ENCODE peak calls at places on chromosomes 5 and 9, in seven cellular contexts. O is endothelial cell of umbilical vein, W is upper lobe of left lung, F is esophagus squamous epithelium, M is HCT116, K is A549, E is prostate gland. Z is an unnamed sample.

GRCh38 chr5:79020861-79021561 is 35.9 kb upstream of the ARSB start:
- DNase-seq in F (no peak), W (no peak), M (peak), E (peak), K (peak), O (peak), Z (peak)

GRCh38 chr5:79235578-79236363 is at the start of gene JMY:
- DNase-seq in F (peak), O (peak), W (peak), E (peak), K (peak), M (peak), Z (peak)

GRCh38 chr9:79571309-79572031 is at the start of gene TLE4:
- DNase-seq in O (peak), F (peak), E (peak), K (peak), M (no peak), W (peak), Z (peak)

GRCh38 chr9:98159790-98160189 is 32.6 kb downstream of the CORO2A start:
- DNase-seq in O (no peak), W (no peak), K (no peak), M (no peak), F (no peak), E (no peak), Z (no peak)

GRCh38 chr5:1048861-1049838 is 40.5 kb downstream of the NKD2 start:
- DNase-seq in W (peak), E (no peak), K (no peak), O (no peak), M (no peak), F (no peak), Z (no peak)

GRCh38 chr9:123562844-123563346 is 206.9 kb downstream of the CRB2 start:
- DNase-seq in O (no peak), E (no peak), F (no peak), M (no peak), K (no peak), W (no peak), Z (no peak)

GRCh38 chr5:159933531-159934485 is 17.5 kb downstream of the ADRA1B start:
- DNase-seq in M (no peak), F (no peak), W (no peak), O (no peak), E (no peak), K (no peak), Z (no peak)

GRCh38 chr5:16759147-16759800 is 142.5 kb upstream of the RETREG1 start:
- DNase-seq in W (no peak), O (peak), M (no peak), K (no peak), F (no peak), E (peak), Z (no peak)

GRCh38 chr9:1053848-1054365 is 3.8 kb downstream of the DMRT2 start:
- DNase-seq in F (no peak), O (no peak), K (no peak), W (no peak), M (no peak), E (no peak), Z (no peak)

GRCh38 chr5:141492168-141492885 is 3.4 kb downstream of the PCDHGC5 start:
- DNase-seq in W (peak), K (no peak), E (no peak), O (no peak), M (no peak), F (no peak), Z (peak)

GRCh38 chr5:38284378-38284777 is 26.0 kb downstream of the EGFLAM start:
- DNase-seq in W (no peak), E (no peak), F (no peak), O (no peak), K (no peak), M (no peak), Z (no peak)

GRCh38 chr9:16809912-16810610 is 60.4 kb downstream of the BNC2 start:
- DNase-seq in F (no peak), E (no peak), M (no peak), O (no peak), W (no peak), K (no peak), Z (no peak)

GRCh38 chr5:1736889-1737711 is 62.5 kb downstream of the MRPL36 start:
- DNase-seq in M (no peak), W (no peak), F (no peak), O (no peak), E (no peak), K (no peak), Z (peak)

GRCh38 chr9:85114799-85115198 is 445.3 kb downstream of the NTRK2 start:
- DNase-seq in W (no peak), M (no peak), F (no peak), E (no peak), O (no peak), K (peak), Z (no peak)

GRCh38 chr5:177390363-177391300 is 6.4 kb downstream of the SLC34A1 start:
- DNase-seq in E (peak), K (peak), M (peak), O (peak), F (no peak), W (no peak), Z (peak)

GRCh38 chr9:83706703-83707517 is 848 bp downstream of the UBQLN1 start:
- DNase-seq in W (peak), M (no peak), E (peak), F (no peak), K (peak), O (peak), Z (peak)

GRCh38 chr5:91281409-91281808 is 101.7 kb downstream of the ARRDC3 start:
- DNase-seq in M (peak), E (no peak), F (no peak), K (peak), O (peak), W (no peak), Z (no peak)

GRCh38 chr5:10989577-10990263 is 228.7 kb upstream of the DAP start:
- DNase-seq in O (no peak), E (no peak), W (no peak), M (no peak), K (no peak), F (no peak), Z (no peak)

DNA sequence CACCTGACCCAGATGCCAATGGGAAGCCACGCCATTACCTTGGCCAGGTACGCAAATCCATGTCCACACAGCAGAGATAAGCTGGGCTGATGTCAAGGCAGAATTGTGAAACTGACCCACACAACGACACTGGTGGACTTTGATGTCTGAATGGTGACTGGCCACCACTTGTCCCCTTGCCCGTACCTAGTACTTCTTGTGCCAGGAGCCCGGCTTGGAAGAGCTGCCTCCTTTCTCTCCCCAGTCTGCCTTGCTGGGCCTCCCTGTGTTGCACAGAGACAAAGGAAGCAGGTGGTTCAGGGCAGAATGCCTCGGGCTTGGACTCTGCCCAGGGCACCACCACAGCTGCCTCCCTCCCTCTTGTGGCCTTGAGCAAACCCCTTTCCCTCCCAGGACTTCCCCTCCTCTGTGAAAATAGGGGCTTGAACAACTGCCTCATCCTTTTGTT is 23.3 kb downstream of the PTGES2 start:
- DNase-seq in K (no peak), F (no peak), E (no peak), W (no peak), O (peak), M (no peak), Z (no peak)
- TF ChIP-seq POLR2A in K (no peak), F (no peak), E (no peak), W (no peak), O (no peak), M (no peak), Z (no peak)

DNA sequence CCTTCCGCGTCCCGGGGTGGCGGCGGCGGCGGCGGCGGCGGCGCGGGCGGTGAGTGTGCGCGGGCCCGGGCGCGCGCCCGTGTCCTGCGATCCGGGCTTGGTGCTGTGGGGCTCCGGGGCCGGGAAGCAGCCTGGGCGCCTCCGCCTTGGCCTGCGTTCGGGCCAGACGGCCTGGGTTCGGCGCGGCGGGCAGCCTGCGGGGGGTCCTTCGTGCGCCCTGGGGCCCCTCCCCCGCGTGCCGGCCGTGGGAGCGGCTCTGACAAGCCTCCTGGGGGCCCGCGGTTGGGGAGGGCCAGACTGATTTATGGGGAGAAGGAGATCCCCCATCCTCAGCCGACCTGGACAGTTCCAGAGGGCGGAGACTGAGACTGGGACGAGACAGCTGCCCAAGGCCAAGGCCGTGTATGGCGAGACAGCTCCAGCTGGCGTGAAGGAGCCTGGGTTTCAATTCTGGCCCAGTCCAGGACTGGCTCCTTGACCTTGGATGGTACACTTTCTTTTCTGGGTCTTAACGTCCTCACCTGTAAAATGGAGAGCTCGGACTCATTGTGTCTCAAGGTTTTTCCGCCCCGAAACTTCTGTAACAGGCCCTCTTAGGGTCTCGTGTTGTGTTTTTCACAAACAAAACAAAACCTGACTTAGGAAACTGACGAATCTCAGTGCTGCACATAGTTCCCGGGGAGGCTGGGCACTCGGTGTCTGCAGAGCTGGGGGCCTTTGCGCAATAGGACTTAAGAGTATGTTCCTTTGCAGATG is 603 bp downstream of the TMEM268 start:
- DNase-seq in E (peak), M (no peak), O (peak), F (no peak), W (peak), K (peak), Z (peak)
- TF ChIP-seq POLR2A in E (peak), M (no peak), O (no peak), F (no peak), W (no peak), K (no peak), Z (no peak)

DNA sequence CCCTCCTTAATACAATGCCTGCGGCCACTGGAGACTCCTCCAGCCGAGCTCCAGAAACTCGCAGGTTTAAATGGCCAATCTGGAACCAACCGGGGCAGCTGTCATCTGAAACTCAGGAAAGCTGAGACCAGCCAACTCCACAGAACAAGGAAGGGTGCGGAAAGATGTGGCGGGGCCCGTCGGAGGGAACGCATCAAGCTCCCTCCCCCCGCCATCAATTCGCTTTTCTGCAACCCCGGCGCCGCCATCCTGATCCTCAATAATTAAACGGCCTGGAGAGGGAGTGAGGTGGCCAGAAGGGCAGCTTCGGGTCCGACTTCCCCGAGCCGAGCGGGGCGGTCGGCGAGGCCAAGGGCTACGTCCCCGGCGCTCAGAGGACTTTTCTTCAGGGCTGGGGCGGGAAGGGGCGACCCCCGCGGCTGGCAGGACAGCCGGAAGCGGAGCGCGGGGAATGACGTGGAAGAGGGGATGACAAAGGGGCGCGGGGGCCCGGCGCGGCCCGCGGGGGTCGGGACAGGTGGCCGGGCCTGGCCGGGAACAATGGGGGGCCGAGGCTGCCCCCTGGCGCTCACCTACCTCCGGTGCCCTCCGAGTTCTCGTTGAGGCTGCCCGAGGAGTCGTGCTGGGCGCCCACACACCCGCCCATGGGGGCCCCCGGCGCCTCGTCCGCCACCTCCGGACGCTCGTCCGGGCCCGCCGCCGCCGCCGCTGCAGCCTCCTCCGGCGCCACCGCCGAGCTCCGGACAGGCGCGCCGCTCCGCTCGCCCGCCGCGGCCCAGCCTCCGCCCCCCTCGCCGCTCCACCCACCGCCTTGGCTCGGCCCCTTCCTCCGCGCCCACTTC is at the start of gene UBTD2:
- DNase-seq in F (no peak), O (peak), M (no peak), W (peak), E (peak), K (peak), Z (peak)
- TF ChIP-seq POLR2A in F (peak), O (peak), M (no peak), W (no peak), E (peak), K (no peak), Z (no peak)

DNA sequence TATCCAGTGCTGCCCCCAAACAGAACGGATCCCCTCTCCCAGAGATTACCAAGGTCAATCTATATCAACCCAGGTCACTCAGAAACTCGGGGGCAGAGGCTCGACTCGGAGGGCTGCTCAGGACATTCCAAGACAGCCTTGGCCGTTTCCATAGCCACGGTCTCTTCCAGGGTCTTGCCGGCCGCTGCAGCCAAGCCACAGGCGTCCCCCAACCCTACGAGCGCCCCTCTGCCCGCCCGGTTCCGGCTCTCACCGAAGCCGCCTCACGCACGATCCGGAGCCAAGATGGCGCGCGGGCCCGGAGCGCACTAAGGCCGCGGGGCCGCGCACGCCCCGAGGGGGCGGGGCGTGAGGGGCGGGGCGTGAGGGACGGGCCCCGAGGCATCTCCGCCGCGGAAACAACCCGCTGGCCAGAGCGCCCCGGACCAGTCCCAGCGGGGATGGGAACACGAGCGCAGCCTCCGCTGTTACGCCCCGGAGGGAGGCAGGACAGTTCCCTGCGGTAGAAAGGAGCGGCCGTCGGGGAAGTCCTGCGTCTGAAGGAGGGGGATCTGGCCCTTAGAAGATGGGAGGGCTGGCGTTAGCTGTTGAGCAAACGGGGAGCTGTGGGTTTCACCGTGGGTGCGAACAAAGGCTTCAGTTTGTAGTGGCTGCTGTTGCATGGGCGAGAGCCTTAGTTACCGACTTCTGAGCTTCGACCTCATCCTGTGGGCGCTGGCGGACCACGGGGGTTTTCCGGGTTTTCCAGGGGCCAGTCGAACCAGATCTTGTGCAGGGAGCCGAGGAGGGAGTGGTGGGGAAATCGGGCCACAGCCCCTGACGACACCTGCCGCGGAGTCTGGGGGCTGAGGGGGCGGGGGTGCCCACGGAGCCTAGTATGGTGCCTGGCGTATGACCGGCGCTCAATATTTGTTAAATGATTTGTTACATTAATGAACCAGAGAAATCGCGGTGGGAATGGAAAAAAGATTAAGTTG is at the start of gene RPP25L:
- DNase-seq in O (peak), M (peak), W (peak), K (peak), E (peak), F (peak), Z (peak)
- TF ChIP-seq POLR2A in O (peak), M (peak), W (no peak), K (peak), E (peak), F (peak), Z (no peak)

GRCh38 chr9:33473216-33473615 is 508 bp downstream of the NOL6 start:
- DNase-seq in E (no peak), K (no peak), W (no peak), M (no peak), O (no peak), F (no peak), Z (no peak)

GRCh38 chr9:33475357-33475756 is 1.6 kb upstream of the NOL6 start:
- DNase-seq in F (no peak), W (no peak), O (no peak), E (no peak), K (no peak), M (no peak), Z (peak)

GRCh38 chr9:33471361-33471760 is 2.4 kb downstream of the NOL6 start:
- DNase-seq in M (no peak), O (no peak), E (no peak), K (no peak), F (no peak), W (no peak), Z (no peak)

GRCh38 chr9:33472171-33472920 is 1.4 kb downstream of the NOL6 start:
- DNase-seq in O (no peak), E (no peak), K (no peak), W (no peak), M (no peak), F (no peak), Z (no peak)

DNA sequence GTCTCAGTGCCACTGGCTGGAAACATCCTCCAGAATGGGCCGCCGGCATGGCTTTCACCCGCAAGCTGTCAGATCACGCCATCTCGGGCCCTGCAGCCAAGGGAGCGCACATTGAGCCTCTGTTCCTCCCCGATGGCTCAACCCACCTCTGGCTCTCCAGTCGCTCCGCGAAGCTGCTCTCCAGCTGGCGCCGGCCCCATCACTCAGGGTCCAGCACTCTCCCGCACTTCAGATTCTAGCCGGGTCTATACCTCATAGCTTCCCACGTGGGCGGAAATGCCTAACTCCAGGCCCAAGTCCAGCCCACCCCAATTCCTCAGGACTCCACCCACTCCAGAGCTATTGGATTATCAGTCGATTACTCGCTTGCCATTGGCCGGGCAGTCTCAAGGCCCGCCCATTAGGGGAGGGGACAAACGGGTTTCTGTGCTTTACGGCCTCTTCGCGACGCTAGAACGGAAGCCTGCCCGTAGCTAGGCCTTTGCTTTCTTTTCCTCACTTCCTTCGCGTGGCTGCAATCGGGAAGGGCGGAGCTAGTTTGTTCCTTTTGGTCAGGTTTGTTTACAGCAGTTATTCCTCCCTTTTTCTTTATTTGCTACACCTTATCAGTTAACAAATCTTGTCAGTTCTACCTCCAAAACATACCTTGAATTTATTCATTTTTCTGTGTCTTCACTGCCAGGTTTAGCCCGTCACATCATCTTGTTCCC is at the start of gene NOL6:
- DNase-seq in F (peak), O (peak), M (peak), W (peak), K (peak), E (peak), Z (peak)
- TF ChIP-seq POLR2A in F (peak), O (peak), M (peak), W (no peak), K (peak), E (peak), Z (no peak)

Z was measured in lower leg skin.